ENCODE peak calls at places on chromosomes 16 and 17, in ten cellular contexts. O, B, G, T, F, K, M, H, P and D are unnamed samples.

GRCh38 chr17:65988451-65988850 is 203.5 kb downstream of the CEP112 start:
- DNase-seq in M (no peak), H (no peak), O (no peak), P (no peak), K (no peak), B (no peak), T (no peak), F (no peak), G (no peak), D (no peak)

GRCh38 chr17:57552114-57552601 is 192.9 kb downstream of the CCDC182 start:
- DNase-seq in P (no peak), H (no peak), G (no peak), B (peak), M (peak), F (no peak), O (no peak), K (peak), T (peak), D (peak)

GRCh38 chr17:21353326-21354010 is 22.7 kb upstream of the KCNJ12 start:
- DNase-seq in H (no peak), M (no peak), G (no peak), B (no peak), F (no peak), O (no peak), K (peak), P (no peak), T (no peak), D (no peak)

GRCh38 chr16:10368984-10369551 is 16.8 kb upstream of the ATF7IP2 start:
- DNase-seq in T (no peak), M (no peak), O (no peak), P (no peak), F (no peak), B (no peak), H (no peak), G (no peak), K (no peak), D (peak)

GRCh38 chr17:64250211-64250835 is 12.7 kb downstream of the TEX2 start:
- DNase-seq in M (no peak), K (no peak), P (no peak), T (no peak), B (no peak), O (no peak), H (no peak), G (no peak), F (no peak), D (no peak)

GRCh38 chr16:1494129-1494640 is 1.0 kb downstream of the TELO2 start:
- DNase-seq in P (no peak), G (peak), F (peak), O (peak), K (peak), B (no peak), H (peak), T (no peak), M (no peak), D (peak)

GRCh38 chr16:11347831-11348230 is 2.6 kb downstream of the RMI2 start:
- DNase-seq in G (no peak), P (no peak), O (no peak), T (no peak), H (no peak), B (no peak), M (no peak), F (no peak), K (no peak), D (no peak)

GRCh38 chr16:4688674-4689045 is 4.7 kb upstream of the NUDT16L1 start:
- DNase-seq in P (no peak), F (no peak), G (no peak), K (no peak), H (no peak), O (no peak), T (no peak), B (no peak), M (no peak), D (no peak)

GRCh38 chr16:56401482-56401881 is 23.9 kb downstream of the AMFR start:
- DNase-seq in B (no peak), H (no peak), T (no peak), O (no peak), P (peak), G (no peak), F (no peak), K (no peak), M (no peak), D (peak)